ENCODE peak calls at places on chromosomes 13 and 19, in ten cellular contexts. One of them, this sample, is unnamed.
A peak's percentile ranks its signal among the peaks of the same experiment; 100 is the strongest.

GRCh38 chr19:3276341-3276799 is 51.9 kb downstream of the CELF5 start:
- DNase-seq in breast epithelium: no peak
- DNase-seq in Peyer's patch: peak; percentile 56
- DNase-seq in fibroblast of lung: no peak
- DNase-seq in mammary epithelial cell: peak; percentile 75
- DNase-seq in cardiac muscle cell: no peak
- DNase-seq in endodermal cell: peak; percentile 99
- DNase-seq in CD8-positive, alpha-beta memory T cell: no peak
- DNase-seq in esophagus muscularis mucosa: no peak
- DNase-seq in HCT116: peak; percentile 88
- DNase-seq in this sample: no peak

GRCh38 chr13:19181021-19181620 is 503 bp downstream of the TUBA3C start:
- DNase-seq in CD8-positive, alpha-beta memory T cell: no peak
- DNase-seq in cardiac muscle cell: no peak
- DNase-seq in mammary epithelial cell: no peak
- DNase-seq in HCT116: no peak
- DNase-seq in Peyer's patch: peak; percentile 18
- DNase-seq in fibroblast of lung: no peak
- DNase-seq in endodermal cell: no peak
- DNase-seq in esophagus muscularis mucosa: peak; percentile 60
- DNase-seq in breast epithelium: no peak
- DNase-seq in this sample: no peak

GRCh38 chr19:52691215-52691610 is 43.6 kb downstream of the ZNF611 start:
- DNase-seq in HCT116: no peak
- DNase-seq in fibroblast of lung: no peak
- DNase-seq in mammary epithelial cell: no peak
- DNase-seq in breast epithelium: no peak
- DNase-seq in Peyer's patch: no peak
- DNase-seq in esophagus muscularis mucosa: no peak
- DNase-seq in CD8-positive, alpha-beta memory T cell: no peak
- DNase-seq in endodermal cell: peak; percentile 52
- DNase-seq in cardiac muscle cell: no peak
- DNase-seq in this sample: no peak

GRCh38 chr19:33499671-33500506 is 21.7 kb downstream of the PEPD start:
- DNase-seq in CD8-positive, alpha-beta memory T cell: no peak
- DNase-seq in HCT116: no peak
- DNase-seq in Peyer's patch: no peak
- DNase-seq in esophagus muscularis mucosa: no peak
- DNase-seq in endodermal cell: no peak
- DNase-seq in fibroblast of lung: no peak
- DNase-seq in breast epithelium: no peak
- DNase-seq in mammary epithelial cell: no peak
- DNase-seq in cardiac muscle cell: no peak
- DNase-seq in this sample: no peak

GRCh38 chr19:21751379-21751778 is 16.0 kb downstream of the ZNF100 start:
- DNase-seq in endodermal cell: no peak
- DNase-seq in cardiac muscle cell: peak; percentile 38
- DNase-seq in mammary epithelial cell: no peak
- DNase-seq in fibroblast of lung: peak; percentile 59
- DNase-seq in HCT116: no peak
- DNase-seq in breast epithelium: no peak
- DNase-seq in Peyer's patch: no peak
- DNase-seq in esophagus muscularis mucosa: no peak
- DNase-seq in CD8-positive, alpha-beta memory T cell: no peak
- DNase-seq in this sample: no peak

GRCh38 chr19:3516675-3517207 is 10.6 kb downstream of the FZR1 start:
- DNase-seq in esophagus muscularis mucosa: no peak
- DNase-seq in cardiac muscle cell: no peak
- DNase-seq in fibroblast of lung: no peak
- DNase-seq in breast epithelium: no peak
- DNase-seq in endodermal cell: no peak
- DNase-seq in CD8-positive, alpha-beta memory T cell: peak; percentile 70
- DNase-seq in Peyer's patch: peak; percentile 71
- DNase-seq in mammary epithelial cell: no peak
- DNase-seq in HCT116: no peak
- DNase-seq in this sample: no peak

GRCh38 chr13:71477735-71478134 is 389.3 kb downstream of the DACH1 start:
- DNase-seq in fibroblast of lung: peak; percentile 1
- DNase-seq in endodermal cell: no peak
- DNase-seq in esophagus muscularis mucosa: no peak
- DNase-seq in HCT116: peak; percentile 1
- DNase-seq in Peyer's patch: no peak
- DNase-seq in cardiac muscle cell: peak; percentile 10
- DNase-seq in mammary epithelial cell: no peak
- DNase-seq in breast epithelium: no peak
- DNase-seq in CD8-positive, alpha-beta memory T cell: no peak
- DNase-seq in this sample: no peak

GRCh38 chr13:98480915-98481510 is 95.9 kb downstream of the STK24 start:
- DNase-seq in cardiac muscle cell: peak; percentile 21
- DNase-seq in endodermal cell: no peak
- DNase-seq in HCT116: no peak
- DNase-seq in mammary epithelial cell: no peak
- DNase-seq in fibroblast of lung: peak; percentile 23
- DNase-seq in Peyer's patch: no peak
- DNase-seq in breast epithelium: no peak
- DNase-seq in esophagus muscularis mucosa: no peak
- DNase-seq in CD8-positive, alpha-beta memory T cell: no peak
- DNase-seq in this sample: no peak

GRCh38 chr19:3966051-3967017 is 4.6 kb downstream of the DAPK3 start:
- DNase-seq in HCT116: no peak
- DNase-seq in mammary epithelial cell: no peak
- DNase-seq in breast epithelium: no peak
- DNase-seq in CD8-positive, alpha-beta memory T cell: no peak
- DNase-seq in esophagus muscularis mucosa: no peak
- DNase-seq in endodermal cell: no peak
- DNase-seq in fibroblast of lung: no peak
- DNase-seq in Peyer's patch: peak; percentile 93
- DNase-seq in cardiac muscle cell: no peak
- DNase-seq in this sample: no peak

GRCh38 chr13:110546933-110547332 is 14.6 kb downstream of the RAB20 start:
- DNase-seq in cardiac muscle cell: peak; percentile 97
- DNase-seq in esophagus muscularis mucosa: no peak
- DNase-seq in CD8-positive, alpha-beta memory T cell: no peak
- DNase-seq in endodermal cell: no peak
- DNase-seq in HCT116: peak; percentile 84
- DNase-seq in fibroblast of lung: peak; percentile 97
- DNase-seq in breast epithelium: peak; percentile 90
- DNase-seq in Peyer's patch: peak; percentile 94
- DNase-seq in mammary epithelial cell: peak; percentile 41
- DNase-seq in this sample: peak; percentile 92

GRCh38 chr19:12757544-12758274 is 6.1 kb downstream of the BEST2 start:
- DNase-seq in fibroblast of lung: peak; percentile 63
- DNase-seq in esophagus muscularis mucosa: no peak
- DNase-seq in HCT116: peak; percentile 52
- DNase-seq in mammary epithelial cell: peak; percentile 55
- DNase-seq in CD8-positive, alpha-beta memory T cell: peak; percentile 54
- DNase-seq in breast epithelium: peak; percentile 67
- DNase-seq in Peyer's patch: peak; percentile 82
- DNase-seq in endodermal cell: peak; percentile 96
- DNase-seq in cardiac muscle cell: peak; percentile 86
- DNase-seq in this sample: peak; percentile 79

GRCh38 chr19:21117041-21117907 is 24.6 kb upstream of the ZNF431 start:
- DNase-seq in endodermal cell: no peak
- DNase-seq in CD8-positive, alpha-beta memory T cell: no peak
- DNase-seq in HCT116: no peak
- DNase-seq in cardiac muscle cell: no peak
- DNase-seq in mammary epithelial cell: peak; percentile 51
- DNase-seq in Peyer's patch: no peak
- DNase-seq in esophagus muscularis mucosa: no peak
- DNase-seq in breast epithelium: no peak
- DNase-seq in fibroblast of lung: peak; percentile 83
- DNase-seq in this sample: no peak

GRCh38 chr13:102700088-102701031 is 5.5 kb upstream of the METTL21C start:
- DNase-seq in CD8-positive, alpha-beta memory T cell: no peak
- DNase-seq in HCT116: no peak
- DNase-seq in mammary epithelial cell: no peak
- DNase-seq in endodermal cell: no peak
- DNase-seq in esophagus muscularis mucosa: peak; percentile 47
- DNase-seq in breast epithelium: no peak
- DNase-seq in Peyer's patch: no peak
- DNase-seq in cardiac muscle cell: peak; percentile 27
- DNase-seq in fibroblast of lung: no peak
- DNase-seq in this sample: no peak

GRCh38 chr19:1882089-1882785 is 3.1 kb downstream of the ABHD17A start:
- DNase-seq in CD8-positive, alpha-beta memory T cell: peak; percentile 88
- DNase-seq in cardiac muscle cell: no peak
- DNase-seq in breast epithelium: no peak
- DNase-seq in HCT116: no peak
- DNase-seq in esophagus muscularis mucosa: no peak
- DNase-seq in mammary epithelial cell: no peak
- DNase-seq in Peyer's patch: peak; percentile 88
- DNase-seq in fibroblast of lung: no peak
- DNase-seq in endodermal cell: no peak
- DNase-seq in this sample: no peak

GRCh38 chr13:37118002-37118401 is 12.5 kb upstream of the CSNK1A1L start:
- DNase-seq in esophagus muscularis mucosa: no peak
- DNase-seq in cardiac muscle cell: no peak
- DNase-seq in endodermal cell: no peak
- DNase-seq in CD8-positive, alpha-beta memory T cell: no peak
- DNase-seq in Peyer's patch: no peak
- DNase-seq in fibroblast of lung: no peak
- DNase-seq in breast epithelium: no peak
- DNase-seq in mammary epithelial cell: no peak
- DNase-seq in HCT116: no peak
- DNase-seq in this sample: peak; percentile 65

GRCh38 chr13:35699805-35700204 is 223.3 kb upstream of the MAB21L1 start:
- DNase-seq in cardiac muscle cell: peak; percentile 28
- DNase-seq in esophagus muscularis mucosa: no peak
- DNase-seq in fibroblast of lung: peak; percentile 70
- DNase-seq in HCT116: no peak
- DNase-seq in CD8-positive, alpha-beta memory T cell: no peak
- DNase-seq in breast epithelium: no peak
- DNase-seq in Peyer's patch: no peak
- DNase-seq in endodermal cell: no peak
- DNase-seq in mammary epithelial cell: no peak
- DNase-seq in this sample: peak; percentile 78

DNA sequence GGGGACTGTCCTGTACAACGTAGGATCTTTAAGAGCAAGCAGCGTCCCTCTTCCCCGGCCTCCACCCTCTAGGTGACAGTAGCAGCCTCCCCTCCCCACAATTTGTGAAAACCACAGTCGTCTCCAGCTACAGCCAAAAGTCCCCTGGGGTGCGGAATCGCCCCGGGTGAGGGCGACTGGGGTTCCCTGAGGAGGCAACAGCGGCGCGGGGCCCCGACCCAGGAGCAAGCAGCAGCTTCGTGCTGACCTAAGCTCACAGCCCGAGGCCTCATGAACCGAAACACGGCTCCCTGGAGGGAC is 322 bp downstream of the ZNF558 start:
- DNase-seq in esophagus muscularis mucosa: no peak
- DNase-seq in mammary epithelial cell: no peak
- DNase-seq in CD8-positive, alpha-beta memory T cell: no peak
- DNase-seq in cardiac muscle cell: no peak
- DNase-seq in endodermal cell: no peak
- DNase-seq in HCT116: no peak
- DNase-seq in breast epithelium: no peak
- DNase-seq in fibroblast of lung: no peak
- DNase-seq in Peyer's patch: no peak
- DNase-seq in this sample: no peak
- H3K27ac ChIP-seq in esophagus muscularis mucosa: peak overlapping the region; percentile 96
- H3K27ac ChIP-seq in mammary epithelial cell: no peak overlapping the region
- H3K27ac ChIP-seq in CD8-positive, alpha-beta memory T cell: peak overlapping the region; percentile 84
- H3K27ac ChIP-seq in cardiac muscle cell: no peak overlapping the region
- H3K27ac ChIP-seq in endodermal cell: no peak overlapping the region
- H3K27ac ChIP-seq in HCT116: peak overlapping the region; percentile 89
- H3K27ac ChIP-seq in breast epithelium: peak overlapping the region; percentile 93
- H3K27ac ChIP-seq in fibroblast of lung: peak overlapping the region; percentile 93
- H3K27ac ChIP-seq in Peyer's patch: peak overlapping the region; percentile 94
- H3K27ac ChIP-seq in this sample: peak overlapping the region; percentile 96

GRCh38 chr19:45514376-45515051 is 7.2 kb downstream of the VASP start:
- DNase-seq in mammary epithelial cell: peak; percentile 51
- DNase-seq in fibroblast of lung: no peak
- DNase-seq in endodermal cell: no peak
- DNase-seq in cardiac muscle cell: no peak
- DNase-seq in Peyer's patch: peak; percentile 89
- DNase-seq in esophagus muscularis mucosa: no peak
- DNase-seq in HCT116: no peak
- DNase-seq in breast epithelium: no peak
- DNase-seq in CD8-positive, alpha-beta memory T cell: no peak
- DNase-seq in this sample: no peak
- H3K4me1 ChIP-seq in mammary epithelial cell: peaks cover 22% of the 10 kb centered on the region
- H3K4me1 ChIP-seq in fibroblast of lung: peaks cover 7% of the 10 kb centered on the region
- H3K4me1 ChIP-seq in endodermal cell: peaks cover 2% of the 10 kb centered on the region
- H3K4me1 ChIP-seq in cardiac muscle cell: no peaks in the 10 kb centered on the region
- H3K4me1 ChIP-seq in Peyer's patch: peaks cover 2% of the 10 kb centered on the region
- H3K4me1 ChIP-seq in esophagus muscularis mucosa: peaks cover 79% of the 10 kb centered on the region
- H3K4me1 ChIP-seq in HCT116: peaks cover 50% of the 10 kb centered on the region
- H3K4me1 ChIP-seq in breast epithelium: peaks cover 11% of the 10 kb centered on the region
- H3K4me1 ChIP-seq in CD8-positive, alpha-beta memory T cell: peaks cover 53% of the 10 kb centered on the region
- H3K4me1 ChIP-seq in this sample: peaks cover 10% of the 10 kb centered on the region

DNA sequence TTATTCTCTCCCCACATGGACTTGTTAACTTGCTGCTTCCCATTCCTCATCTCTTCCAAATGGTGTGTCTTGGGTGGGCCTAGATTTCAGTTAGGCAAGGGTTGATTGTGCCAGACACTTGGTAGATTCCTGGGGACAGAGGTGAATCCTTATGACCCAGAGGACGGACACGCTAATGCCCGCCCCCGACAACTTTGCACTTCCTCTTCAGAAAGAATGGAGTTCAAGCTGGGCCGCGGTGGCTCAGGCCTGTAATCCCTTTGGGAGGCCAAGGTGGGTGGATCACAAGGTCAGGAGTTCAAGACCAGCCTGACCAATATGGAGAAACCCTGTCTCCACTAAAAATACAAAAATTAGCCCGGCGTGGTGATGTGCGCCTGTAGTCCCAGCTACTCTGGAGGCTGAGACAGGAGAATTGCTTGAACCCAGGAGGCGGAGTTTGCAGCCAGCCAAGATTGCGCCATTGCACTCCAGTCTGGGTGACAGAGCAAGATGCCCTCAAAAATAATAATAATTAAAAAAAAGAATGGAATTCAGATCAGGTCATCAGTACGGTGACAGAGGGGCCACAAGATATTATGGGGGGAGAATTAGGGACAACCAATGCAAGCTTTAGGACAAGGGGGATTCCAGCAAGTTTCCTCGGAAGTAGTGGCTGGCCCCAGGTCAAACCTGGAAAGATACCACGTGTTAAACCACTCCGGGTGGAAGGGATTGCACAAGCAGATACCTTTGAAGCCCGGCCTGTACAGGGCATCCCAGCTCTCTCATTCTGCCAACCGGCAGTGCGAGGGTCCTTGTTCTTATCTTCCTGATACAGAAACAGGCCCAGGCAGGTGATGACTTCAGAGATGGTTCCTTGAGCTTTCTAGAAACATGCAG is 2.7 kb downstream of the MYO9B start:
- DNase-seq in HCT116: no peak
- DNase-seq in endodermal cell: no peak
- DNase-seq in Peyer's patch: no peak
- DNase-seq in CD8-positive, alpha-beta memory T cell: no peak
- DNase-seq in cardiac muscle cell: peak; percentile 48
- DNase-seq in mammary epithelial cell: peak; percentile 13
- DNase-seq in breast epithelium: no peak
- DNase-seq in esophagus muscularis mucosa: no peak
- DNase-seq in fibroblast of lung: no peak
- DNase-seq in this sample: no peak
- H3K4me3 ChIP-seq in HCT116: no peak overlapping the region
- H3K4me3 ChIP-seq in endodermal cell: peak overlapping the region; percentile 86
- H3K4me3 ChIP-seq in Peyer's patch: no peak overlapping the region
- H3K4me3 ChIP-seq in CD8-positive, alpha-beta memory T cell: no peak overlapping the region
- H3K4me3 ChIP-seq in cardiac muscle cell: no peak overlapping the region
- H3K4me3 ChIP-seq in mammary epithelial cell: no peak overlapping the region
- H3K4me3 ChIP-seq in breast epithelium: no peak overlapping the region
- H3K4me3 ChIP-seq in esophagus muscularis mucosa: no peak overlapping the region
- H3K4me3 ChIP-seq in fibroblast of lung: no peak overlapping the region
- H3K4me3 ChIP-seq in this sample: no peak overlapping the region

GRCh38 chr19:36837525-36837901 is 674 bp downstream of the ZNF790 start:
- DNase-seq in cardiac muscle cell: no peak
- DNase-seq in fibroblast of lung: no peak
- DNase-seq in esophagus muscularis mucosa: no peak
- DNase-seq in HCT116: no peak
- DNase-seq in mammary epithelial cell: peak; percentile 1
- DNase-seq in breast epithelium: no peak
- DNase-seq in endodermal cell: no peak
- DNase-seq in CD8-positive, alpha-beta memory T cell: no peak
- DNase-seq in Peyer's patch: no peak
- DNase-seq in this sample: no peak
- H3K27ac ChIP-seq in cardiac muscle cell: peak overlapping the region; percentile 97
- H3K27ac ChIP-seq in fibroblast of lung: peak overlapping the region; percentile 81
- H3K27ac ChIP-seq in esophagus muscularis mucosa: peak overlapping the region; percentile 85
- H3K27ac ChIP-seq in HCT116: no peak overlapping the region
- H3K27ac ChIP-seq in mammary epithelial cell: no peak overlapping the region
- H3K27ac ChIP-seq in breast epithelium: peak overlapping the region; percentile 93
- H3K27ac ChIP-seq in endodermal cell: no peak overlapping the region
- H3K27ac ChIP-seq in CD8-positive, alpha-beta memory T cell: peak overlapping the region; percentile 77
- H3K27ac ChIP-seq in Peyer's patch: peak overlapping the region; percentile 91
- H3K27ac ChIP-seq in this sample: peak overlapping the region; percentile 97

This sample was measured in right cardiac atrium.